ENCODE peak calls at places on chromosomes 2 and 18, in five cellular contexts. B is Panc1, A is foreskin fibroblast, Q is GM20000, P is GM13976. N is an unnamed sample.

GRCh38 chr2:140696449-140696848 is 1434.4 kb downstream of the LRP1B start:
- DNase-seq in B (no peak), A (no peak), Q (no peak), P (no peak), N (no peak)

GRCh38 chr18:3139406-3139805 is 80.4 kb downstream of the MYOM1 start:
- DNase-seq in B (no peak), A (no peak), Q (no peak), P (no peak), N (no peak)

GRCh38 chr18:32093106-32093511 is 1.4 kb downstream of the RNF138 start:
- DNase-seq in B (no peak), A (peak), Q (peak), P (peak), N (peak)

GRCh38 chr2:66431840-66432511 is 2.9 kb upstream of the MEIS1 start:
- DNase-seq in B (no peak), A (no peak), Q (no peak), P (no peak), N (no peak)

GRCh38 chr2:195559431-195559914 is 97.6 kb upstream of the SLC39A10 start:
- DNase-seq in B (no peak), A (peak), Q (peak), P (peak), N (peak)

GRCh38 chr18:79397288-79397829 is 1.6 kb downstream of the NFATC1 start:
- DNase-seq in B (no peak), A (no peak), Q (no peak), P (no peak), N (no peak)

GRCh38 chr18:32911660-32912284 is 138.9 kb upstream of the KLHL14 start:
- DNase-seq in B (peak), A (peak), Q (no peak), P (no peak), N (no peak)

GRCh38 chr18:59718108-59719057 is 21.2 kb upstream of the CCBE1 start:
- DNase-seq in B (no peak), A (peak), Q (no peak), P (no peak), N (no peak)

GRCh38 chr18:51653507-51654213 is 456.2 kb upstream of the MEX3C start:
- DNase-seq in B (no peak), A (no peak), Q (no peak), P (no peak), N (no peak)

GRCh38 chr2:12293868-12294267 is 422.9 kb upstream of the TRIB2 start:
- DNase-seq in B (no peak), A (no peak), Q (peak), P (peak), N (peak)

GRCh38 chr2:159290289-159290907 is 3.9 kb upstream of the WDSUB1 start:
- DNase-seq in B (peak), A (peak), Q (no peak), P (peak), N (no peak)

GRCh38 chr2:108199726-108200125 is 40.0 kb upstream of the SULT1C3 start:
- DNase-seq in B (no peak), A (no peak), Q (no peak), P (no peak), N (no peak)

GRCh38 chr2:97766567-97766966 is 53.2 kb downstream of the ZAP70 start:
- DNase-seq in B (no peak), A (no peak), Q (no peak), P (no peak), N (no peak)

GRCh38 chr2:28610583-28611201 is 114.8 kb downstream of the PLB1 start:
- DNase-seq in B (no peak), A (peak), Q (no peak), P (peak), N (peak)

GRCh38 chr2:195382186-195382585 is 274.8 kb upstream of the SLC39A10 start:
- DNase-seq in B (no peak), A (no peak), Q (no peak), P (no peak), N (no peak)

GRCh38 chr18:8662574-8663255 is 42.6 kb upstream of the MTCL1 start:
- DNase-seq in B (no peak), A (no peak), Q (no peak), P (no peak), N (no peak)

GRCh38 chr18:33581816-33582215 is 3.8 kb downstream of the ASXL3 start:
- DNase-seq in B (no peak), A (no peak), Q (no peak), P (no peak), N (no peak)

GRCh38 chr18:74294526-74294925 is 2.8 kb upstream of the CYB5A start:
- DNase-seq in B (no peak), A (no peak), Q (no peak), P (no peak), N (no peak)

GRCh38 chr2:160859086-160859485 is 301.1 kb upstream of the TANK start:
- DNase-seq in B (no peak), A (no peak), Q (no peak), P (no peak), N (no peak)

GRCh38 chr2:236010920-236011685 is 157.1 kb downstream of the GBX2 start:
- DNase-seq in B (no peak), A (no peak), Q (no peak), P (no peak), N (no peak)

GRCh38 chr2:99933894-99934650 is 208.3 kb downstream of the AFF3 start:
- DNase-seq in B (no peak), A (no peak), Q (no peak), P (no peak), N (no peak)

GRCh38 chr2:39571197-39571731 is 94.5 kb upstream of the TMEM178A start:
- DNase-seq in B (no peak), A (no peak), Q (no peak), P (no peak), N (no peak)

GRCh38 chr2:42722328-42723190 is 41.4 kb downstream of the OXER1 start:
- DNase-seq in B (no peak), A (peak), Q (peak), P (peak), N (peak)

GRCh38 chr2:7015007-7015950 is 98.1 kb downstream of the RNF144A start:
- DNase-seq in B (no peak), A (no peak), Q (no peak), P (no peak), N (no peak)

GRCh38 chr2:214593723-214594122 is 182.9 kb downstream of the VWC2L start:
- DNase-seq in B (no peak), A (no peak), Q (no peak), P (no peak), N (no peak)

GRCh38 chr2:42978175-42978886 is 185.9 kb upstream of the HAAO start:
- DNase-seq in B (no peak), A (no peak), Q (no peak), P (no peak), N (no peak)

GRCh38 chr2:142989276-142990204 is 112.1 kb downstream of the KYNU start:
- DNase-seq in B (no peak), A (no peak), Q (peak), P (no peak), N (peak)
- TF ChIP-seq CTCF in B (peak), A (peak), Q (no peak), P (peak), N (peak)

GRCh38 chr2:164126960-164127359 is 391.2 kb upstream of the FIGN start:
- DNase-seq in B (no peak), A (no peak), Q (no peak), P (no peak), N (no peak)
- TF ChIP-seq CTCF in B (peak), A (peak), Q (no peak), P (no peak), N (no peak)

DNA sequence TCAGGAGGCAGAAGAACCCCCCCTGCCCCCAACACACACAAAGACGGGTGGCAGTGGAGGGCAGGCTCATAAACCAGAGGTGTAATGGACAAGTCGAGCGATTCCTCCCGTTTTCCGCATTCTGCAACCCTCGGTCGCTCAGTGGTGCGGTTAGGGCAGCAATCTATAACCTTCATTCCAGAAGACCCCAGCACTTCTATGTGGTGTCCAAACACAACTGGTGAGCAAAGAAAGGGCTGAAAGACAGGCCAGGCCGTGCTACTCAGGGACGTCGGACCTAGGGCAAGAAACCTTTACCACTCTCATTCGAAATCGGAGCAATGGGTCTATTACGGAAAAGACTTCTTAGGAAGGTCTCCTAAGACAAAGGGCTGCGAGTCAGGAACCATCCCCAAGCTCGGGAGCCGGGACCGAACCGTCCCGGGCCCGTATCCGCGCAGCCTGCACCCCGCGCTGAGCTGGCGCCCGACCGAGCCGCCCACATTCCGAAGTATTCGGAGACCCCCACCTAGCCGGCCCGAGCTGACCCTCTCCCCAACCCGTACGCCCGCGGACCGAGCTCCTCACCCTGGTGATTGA is 568 bp downstream of the ARL5A start:
- DNase-seq in B (no peak), A (no peak), Q (peak), P (no peak), N (peak)
- TF ChIP-seq CTCF in B (no peak), A (no peak), Q (no peak), P (no peak), N (no peak)

DNA sequence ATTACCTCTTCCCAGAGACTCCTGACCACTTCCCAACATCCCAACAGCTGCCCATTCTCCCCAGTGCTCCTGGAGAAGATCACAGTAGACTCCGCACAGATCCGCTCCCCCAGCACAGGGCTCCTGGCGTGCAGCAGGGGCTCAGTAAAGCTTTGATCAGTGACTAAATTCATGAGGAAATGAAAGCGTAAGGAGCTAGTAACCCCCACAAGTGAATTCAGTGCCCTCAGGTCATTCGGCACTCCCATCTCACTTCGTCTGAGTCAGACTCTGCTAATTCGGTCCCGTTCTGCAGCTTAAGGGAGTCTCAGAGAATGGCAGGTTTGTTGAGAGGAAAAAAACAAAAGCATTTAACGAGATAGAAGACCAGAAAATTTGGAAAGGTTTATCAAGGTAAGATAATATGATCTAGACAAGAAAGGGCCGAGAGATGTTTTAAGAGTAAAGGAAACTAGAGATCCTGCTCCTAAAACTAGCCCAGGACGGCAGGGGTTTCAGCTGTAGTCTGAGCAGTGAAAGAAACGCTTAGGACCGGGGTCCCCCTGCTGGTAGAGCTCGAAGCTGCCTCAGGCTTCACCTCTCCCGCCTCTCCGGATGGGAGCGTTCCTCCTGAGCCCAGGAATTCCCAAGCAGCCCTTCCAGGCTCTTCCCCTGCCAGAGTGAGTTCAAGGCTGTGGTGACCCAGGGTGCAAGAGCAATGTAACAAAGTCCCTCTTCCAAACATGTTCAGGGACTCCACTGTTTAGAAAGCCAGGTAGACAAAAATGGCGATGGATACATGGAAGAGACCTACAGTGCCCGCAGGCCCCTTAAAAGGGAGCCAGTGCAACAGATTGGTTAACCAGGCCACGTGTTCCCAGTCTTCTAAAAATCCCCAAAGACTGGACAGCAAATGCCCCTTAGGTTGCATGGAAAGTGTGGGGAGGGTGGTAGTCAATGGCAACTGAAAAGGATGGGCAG is 127.3 kb downstream of the DNER start:
- DNase-seq in B (peak), A (peak), Q (peak), P (peak), N (peak)
- TF ChIP-seq CTCF in B (peak), A (peak), Q (peak), P (peak), N (peak)

GRCh38 chr2:101253713-101254085 is 1.0 kb downstream of the CNOT11 start:
- DNase-seq in B (no peak), A (no peak), Q (no peak), P (no peak), N (no peak)
- TF ChIP-seq CTCF in B (no peak), A (no peak), Q (no peak), P (no peak), N (no peak)

GRCh38 chr18:13532406-13533075 is 193.8 kb downstream of the FAM210A start:
- DNase-seq in B (no peak), A (no peak), Q (no peak), P (no peak), N (no peak)

GRCh38 chr18:13528739-13529392 is 197.5 kb downstream of the FAM210A start:
- DNase-seq in B (no peak), A (no peak), Q (no peak), P (no peak), N (no peak)

GRCh38 chr18:13530215-13530878 is 196.0 kb downstream of the FAM210A start:
- DNase-seq in B (no peak), A (no peak), Q (no peak), P (no peak), N (no peak)

GRCh38 chr18:13531681-13532325 is 194.6 kb downstream of the FAM210A start:
- DNase-seq in B (no peak), A (no peak), Q (no peak), P (no peak), N (no peak)

GRCh38 chr18:13530879-13531387 is 195.4 kb downstream of the FAM210A start:
- DNase-seq in B (peak), A (peak), Q (peak), P (peak), N (peak)
- TF ChIP-seq CTCF in B (peak), A (peak), Q (peak), P (peak), N (peak)

DNA sequence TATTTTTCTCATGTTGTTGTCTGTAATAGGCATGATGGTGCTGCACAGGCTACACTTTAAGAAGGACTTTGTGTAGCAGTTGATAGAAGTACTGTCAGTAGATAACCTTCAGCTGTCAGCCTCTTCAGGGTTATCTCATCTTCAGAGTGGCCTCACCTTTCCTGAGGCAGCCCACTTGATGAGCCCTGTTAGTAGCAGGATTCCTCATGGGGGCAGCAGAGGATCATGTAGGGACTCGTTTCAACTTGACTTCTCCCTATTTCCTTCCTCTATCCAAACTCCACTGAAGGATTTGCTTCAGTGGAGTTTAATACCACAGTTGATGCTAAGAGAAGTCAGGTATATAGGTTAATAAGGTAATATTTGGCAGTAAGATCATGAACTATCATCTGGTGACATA is 530.3 kb upstream of the FSIP2 start:
- DNase-seq in B (no peak), A (no peak), Q (peak), P (no peak), N (no peak)
- TF ChIP-seq CTCF in B (peak), A (no peak), Q (peak), P (peak), N (peak)

DNA sequence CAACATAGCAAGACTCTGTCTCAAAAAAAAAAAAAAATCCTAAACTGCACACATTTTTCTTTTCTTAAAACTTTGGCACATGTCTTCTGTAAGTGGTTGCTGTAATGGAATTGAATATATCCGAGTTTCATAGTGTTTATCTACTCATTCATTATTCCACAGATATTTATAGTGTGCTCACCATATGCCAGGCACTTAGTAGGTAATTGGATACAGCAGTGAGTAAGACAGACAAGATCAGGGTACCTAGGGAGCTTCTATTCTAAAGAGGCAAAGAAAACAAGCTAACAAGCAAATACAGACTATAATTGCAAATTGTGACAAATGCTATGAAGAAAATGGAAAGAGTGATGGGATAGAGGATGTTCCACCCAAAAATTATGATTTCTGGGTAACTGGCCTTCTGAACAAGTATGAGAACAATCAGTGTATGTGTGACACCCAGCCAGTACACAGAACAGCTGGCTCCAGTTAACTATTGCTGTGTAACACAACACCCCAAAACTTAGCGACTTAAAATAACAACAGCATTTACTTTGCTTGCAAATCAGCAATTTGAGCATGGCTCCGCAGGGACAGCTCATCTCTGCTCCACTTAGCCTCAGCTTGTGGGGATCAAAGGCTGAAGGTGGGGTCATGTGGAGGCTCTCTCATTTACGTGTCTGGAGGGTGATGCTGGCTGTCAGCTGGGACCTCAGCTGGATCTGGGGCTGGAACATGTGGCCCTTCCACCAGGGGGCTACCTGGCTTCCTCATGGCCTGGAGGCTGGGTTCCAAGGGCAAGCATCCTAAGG is 224.9 kb downstream of the INSIG2 start:
- DNase-seq in B (no peak), A (peak), Q (no peak), P (no peak), N (no peak)
- TF ChIP-seq CTCF in B (no peak), A (no peak), Q (no peak), P (no peak), N (no peak)

GRCh38 chr18:5604778-5605177 is 61.0 kb upstream of the EPB41L3 start:
- DNase-seq in B (no peak), A (no peak), Q (no peak), P (no peak), N (no peak)
- TF ChIP-seq CTCF in B (peak), A (no peak), Q (no peak), P (no peak), N (no peak)

DNA sequence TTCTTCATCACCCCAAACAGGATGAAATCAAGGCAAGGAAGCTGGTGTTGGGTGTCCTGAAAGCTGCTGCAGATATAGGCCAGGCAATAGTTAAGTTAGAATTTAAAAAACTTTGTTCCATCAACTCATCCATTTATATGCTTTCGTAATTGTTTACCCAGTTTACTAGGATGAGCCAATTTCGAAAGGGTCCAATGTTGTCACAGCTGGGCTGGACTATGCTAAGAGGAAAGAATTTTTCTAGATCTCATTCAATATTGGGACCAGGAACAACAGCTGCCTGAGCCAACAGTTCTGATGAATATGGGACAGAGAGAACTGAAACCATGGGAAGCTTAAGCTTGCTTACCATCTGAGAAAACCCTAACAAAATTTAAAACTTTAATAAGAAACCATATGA is 21.6 kb upstream of the SP3 start:
- DNase-seq in B (no peak), A (peak), Q (no peak), P (no peak), N (no peak)
- TF ChIP-seq CTCF in B (no peak), A (no peak), Q (no peak), P (no peak), N (no peak)

N was measured in GM10248.